ENCODE peak calls at places on chromosomes 13 and 19, in seven cellular contexts. One of them, this sample, is unnamed.
A peak's percentile ranks its signal among the peaks of the same experiment; 100 is the strongest.

GRCh38 chr13:98693756-98694155 is 58.7 kb downstream of the SLC15A1 start:
- DNase-seq in IMR-90: no peak
- DNase-seq in H9: no peak
- DNase-seq in neuronal stem cell: no peak
- DNase-seq in mesendoderm: peak; percentile 15
- DNase-seq in mesenchymal stem cell: no peak
- DNase-seq in H1: no peak
- DNase-seq in this sample: no peak

GRCh38 chr13:99421758-99422555 is 79.3 kb upstream of the TM9SF2 start:
- DNase-seq in IMR-90: no peak
- DNase-seq in H9: no peak
- DNase-seq in neuronal stem cell: no peak
- DNase-seq in mesendoderm: no peak
- DNase-seq in mesenchymal stem cell: no peak
- DNase-seq in H1: no peak
- DNase-seq in this sample: no peak

GRCh38 chr13:43730642-43731041 is 56.1 kb downstream of the ENOX1 start:
- DNase-seq in IMR-90: peak; percentile 80
- DNase-seq in H9: no peak
- DNase-seq in neuronal stem cell: no peak
- DNase-seq in mesendoderm: no peak
- DNase-seq in mesenchymal stem cell: peak; percentile 85
- DNase-seq in H1: no peak
- DNase-seq in this sample: no peak

GRCh38 chr19:2750739-2751437 is 11.1 kb upstream of the SLC39A3 start:
- DNase-seq in IMR-90: no peak
- DNase-seq in H9: no peak
- DNase-seq in neuronal stem cell: no peak
- DNase-seq in mesendoderm: no peak
- DNase-seq in mesenchymal stem cell: no peak
- DNase-seq in H1: no peak
- DNase-seq in this sample: no peak

GRCh38 chr19:23698711-23699520 is 11.9 kb upstream of the ZNF675 start:
- DNase-seq in IMR-90: no peak
- DNase-seq in H9: peak; percentile 38
- DNase-seq in neuronal stem cell: no peak
- DNase-seq in mesendoderm: peak; percentile 31
- DNase-seq in mesenchymal stem cell: no peak
- DNase-seq in H1: no peak
- DNase-seq in this sample: peak; percentile 42

GRCh38 chr19:39047076-39047475 is 14.7 kb upstream of the FBXO27 start:
- DNase-seq in IMR-90: no peak
- DNase-seq in H9: no peak
- DNase-seq in neuronal stem cell: no peak
- DNase-seq in mesendoderm: no peak
- DNase-seq in mesenchymal stem cell: no peak
- DNase-seq in H1: no peak
- DNase-seq in this sample: no peak

GRCh38 chr19:58483776-58484175 is 7.6 kb downstream of the ZNF446 start:
- DNase-seq in IMR-90: peak; percentile 17
- DNase-seq in H9: no peak
- DNase-seq in neuronal stem cell: no peak
- DNase-seq in mesendoderm: no peak
- DNase-seq in mesenchymal stem cell: no peak
- DNase-seq in H1: no peak
- DNase-seq in this sample: no peak

GRCh38 chr19:50657222-50657669 is 8.0 kb downstream of the C19orf81 start:
- DNase-seq in IMR-90: no peak
- DNase-seq in H9: no peak
- DNase-seq in neuronal stem cell: no peak
- DNase-seq in mesendoderm: no peak
- DNase-seq in mesenchymal stem cell: no peak
- DNase-seq in H1: no peak
- DNase-seq in this sample: no peak

GRCh38 chr19:30362156-30362754 is 9.9 kb upstream of the ZNF536 start:
- DNase-seq in IMR-90: no peak
- DNase-seq in H9: no peak
- DNase-seq in neuronal stem cell: no peak
- DNase-seq in mesendoderm: peak; percentile 31
- DNase-seq in mesenchymal stem cell: no peak
- DNase-seq in H1: no peak
- DNase-seq in this sample: no peak

GRCh38 chr13:112713517-112714253 is 23.8 kb downstream of the ATP11A start:
- DNase-seq in IMR-90: no peak
- DNase-seq in H9: no peak
- DNase-seq in neuronal stem cell: no peak
- DNase-seq in mesendoderm: no peak
- DNase-seq in mesenchymal stem cell: no peak
- DNase-seq in H1: no peak
- DNase-seq in this sample: no peak

GRCh38 chr19:48896191-48896720 is 2.3 kb downstream of the TULP2 start:
- DNase-seq in IMR-90: no peak
- DNase-seq in H9: peak; percentile 94
- DNase-seq in neuronal stem cell: peak; percentile 53
- DNase-seq in mesendoderm: peak; percentile 75
- DNase-seq in mesenchymal stem cell: no peak
- DNase-seq in H1: peak; percentile 64
- DNase-seq in this sample: no peak

GRCh38 chr13:19169496-19169895 is 12.1 kb downstream of the TUBA3C start:
- DNase-seq in IMR-90: no peak
- DNase-seq in H9: no peak
- DNase-seq in neuronal stem cell: no peak
- DNase-seq in mesendoderm: no peak
- DNase-seq in mesenchymal stem cell: no peak
- DNase-seq in H1: no peak
- DNase-seq in this sample: no peak

GRCh38 chr13:96473463-96474157 is 383.7 kb downstream of the HS6ST3 start:
- DNase-seq in IMR-90: no peak
- DNase-seq in H9: no peak
- DNase-seq in neuronal stem cell: peak; percentile 20
- DNase-seq in mesendoderm: peak; percentile 24
- DNase-seq in mesenchymal stem cell: no peak
- DNase-seq in H1: no peak
- DNase-seq in this sample: no peak

GRCh38 chr13:23709521-23709920 is 139.3 kb downstream of the TNFRSF19 start:
- DNase-seq in IMR-90: peak; percentile 25
- DNase-seq in H9: no peak
- DNase-seq in neuronal stem cell: no peak
- DNase-seq in mesendoderm: peak; percentile 39
- DNase-seq in mesenchymal stem cell: no peak
- DNase-seq in H1: no peak
- DNase-seq in this sample: no peak

GRCh38 chr19:33826521-33826920 is 29.9 kb downstream of the KCTD15 start:
- DNase-seq in IMR-90: no peak
- DNase-seq in H9: no peak
- DNase-seq in neuronal stem cell: no peak
- DNase-seq in mesendoderm: no peak
- DNase-seq in mesenchymal stem cell: no peak
- DNase-seq in H1: no peak
- DNase-seq in this sample: no peak

GRCh38 chr19:56170261-56170660 is 5.5 kb upstream of the GALP start:
- DNase-seq in IMR-90: peak; percentile 43
- DNase-seq in H9: no peak
- DNase-seq in neuronal stem cell: no peak
- DNase-seq in mesendoderm: no peak
- DNase-seq in mesenchymal stem cell: peak; percentile 28
- DNase-seq in H1: no peak
- DNase-seq in this sample: no peak

GRCh38 chr13:112625698-112626097 is 37.7 kb upstream of the TUBGCP3 start:
- DNase-seq in IMR-90: no peak
- DNase-seq in H9: no peak
- DNase-seq in neuronal stem cell: no peak
- DNase-seq in mesendoderm: no peak
- DNase-seq in mesenchymal stem cell: no peak
- DNase-seq in H1: no peak
- DNase-seq in this sample: no peak

GRCh38 chr19:40521276-40521675 is 54.5 kb downstream of the SPTBN4 start:
- DNase-seq in IMR-90: peak; percentile 29
- DNase-seq in H9: no peak
- DNase-seq in neuronal stem cell: no peak
- DNase-seq in mesendoderm: no peak
- DNase-seq in mesenchymal stem cell: peak; percentile 23
- DNase-seq in H1: no peak
- DNase-seq in this sample: peak; percentile 30

GRCh38 chr19:51637362-51637978 is 7.3 kb upstream of the SIGLEC5 start:
- DNase-seq in IMR-90: no peak
- DNase-seq in H9: no peak
- DNase-seq in neuronal stem cell: no peak
- DNase-seq in mesendoderm: peak; percentile 10
- DNase-seq in mesenchymal stem cell: peak; percentile 11
- DNase-seq in H1: no peak
- DNase-seq in this sample: peak; percentile 47

GRCh38 chr13:66222926-66223325 is 1007.2 kb downstream of the PCDH9 start:
- DNase-seq in IMR-90: no peak
- DNase-seq in H9: no peak
- DNase-seq in neuronal stem cell: no peak
- DNase-seq in mesendoderm: no peak
- DNase-seq in mesenchymal stem cell: no peak
- DNase-seq in H1: no peak
- DNase-seq in this sample: no peak

GRCh38 chr19:32173836-32174235 is 171.6 kb upstream of the ZNF507 start:
- DNase-seq in IMR-90: no peak
- DNase-seq in H9: no peak
- DNase-seq in neuronal stem cell: no peak
- DNase-seq in mesendoderm: peak; percentile 8
- DNase-seq in mesenchymal stem cell: no peak
- DNase-seq in H1: no peak
- DNase-seq in this sample: no peak

GRCh38 chr19:42375415-42376176 is 14.5 kb downstream of the CNFN start:
- DNase-seq in IMR-90: no peak
- DNase-seq in H9: no peak
- DNase-seq in neuronal stem cell: no peak
- DNase-seq in mesendoderm: no peak
- DNase-seq in mesenchymal stem cell: no peak
- DNase-seq in H1: no peak
- DNase-seq in this sample: no peak
- H3K4ac ChIP-seq in IMR-90: no peak overlapping the region
- H3K4ac ChIP-seq in H9: no peak overlapping the region
- H3K4ac ChIP-seq in neuronal stem cell: no peak overlapping the region
- H3K4ac ChIP-seq in mesendoderm: no peak overlapping the region
- H3K4ac ChIP-seq in mesenchymal stem cell: no peak overlapping the region
- H3K4ac ChIP-seq in H1: no peak overlapping the region
- H3K4ac ChIP-seq in this sample: no peak overlapping the region

GRCh38 chr13:26562538-26562890 is 5.0 kb downstream of the WASF3 start:
- DNase-seq in IMR-90: peak; percentile 28
- DNase-seq in H9: no peak
- DNase-seq in neuronal stem cell: no peak
- DNase-seq in mesendoderm: peak; percentile 7
- DNase-seq in mesenchymal stem cell: peak; percentile 38
- DNase-seq in H1: no peak
- DNase-seq in this sample: no peak
- H3K4ac ChIP-seq in IMR-90: peak overlapping the region; percentile 96
- H3K4ac ChIP-seq in H9: no peak overlapping the region
- H3K4ac ChIP-seq in neuronal stem cell: no peak overlapping the region
- H3K4ac ChIP-seq in mesendoderm: no peak overlapping the region
- H3K4ac ChIP-seq in mesenchymal stem cell: no peak overlapping the region
- H3K4ac ChIP-seq in H1: no peak overlapping the region
- H3K4ac ChIP-seq in this sample: no peak overlapping the region

GRCh38 chr13:31875134-31875533 is 135.8 kb downstream of the RXFP2 start:
- DNase-seq in IMR-90: no peak
- DNase-seq in H9: no peak
- DNase-seq in neuronal stem cell: no peak
- DNase-seq in mesendoderm: no peak
- DNase-seq in mesenchymal stem cell: no peak
- DNase-seq in H1: no peak
- DNase-seq in this sample: no peak

GRCh38 chr13:31867709-31868108 is 128.4 kb downstream of the RXFP2 start:
- DNase-seq in IMR-90: no peak
- DNase-seq in H9: no peak
- DNase-seq in neuronal stem cell: no peak
- DNase-seq in mesendoderm: no peak
- DNase-seq in mesenchymal stem cell: no peak
- DNase-seq in H1: no peak
- DNase-seq in this sample: no peak

GRCh38 chr13:31866099-31866498 is 126.8 kb downstream of the RXFP2 start:
- DNase-seq in IMR-90: no peak
- DNase-seq in H9: no peak
- DNase-seq in neuronal stem cell: no peak
- DNase-seq in mesendoderm: no peak
- DNase-seq in mesenchymal stem cell: no peak
- DNase-seq in H1: no peak
- DNase-seq in this sample: no peak

GRCh38 chr13:31869582-31869981 is 130.3 kb downstream of the RXFP2 start:
- DNase-seq in IMR-90: no peak
- DNase-seq in H9: no peak
- DNase-seq in neuronal stem cell: no peak
- DNase-seq in mesendoderm: no peak
- DNase-seq in mesenchymal stem cell: no peak
- DNase-seq in H1: no peak
- DNase-seq in this sample: no peak

DNA sequence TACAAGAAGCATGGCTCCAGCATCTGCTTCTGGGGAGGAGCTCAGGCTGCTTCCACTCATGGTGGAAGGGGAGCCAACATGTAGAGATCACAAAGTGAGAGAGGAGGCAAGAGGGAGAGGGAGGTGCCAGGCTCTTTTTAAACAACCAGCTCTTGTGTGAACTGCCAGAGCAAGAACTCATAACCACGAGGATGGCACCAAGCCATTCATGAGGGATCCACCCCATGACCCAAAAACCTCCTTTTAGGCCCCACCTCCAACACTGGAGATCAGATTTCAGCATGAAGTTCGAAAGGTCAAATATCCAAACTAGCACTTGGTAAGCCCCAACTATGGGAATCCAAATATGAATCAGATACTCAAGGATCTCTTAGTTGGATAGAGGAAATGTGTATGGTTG is 131.2 kb downstream of the RXFP2 start:
- DNase-seq in IMR-90: no peak
- DNase-seq in H9: no peak
- DNase-seq in neuronal stem cell: no peak
- DNase-seq in mesendoderm: no peak
- DNase-seq in mesenchymal stem cell: no peak
- DNase-seq in H1: no peak
- DNase-seq in this sample: no peak
- H3K4ac ChIP-seq in IMR-90: no peak overlapping the region
- H3K4ac ChIP-seq in H9: no peak overlapping the region
- H3K4ac ChIP-seq in neuronal stem cell: no peak overlapping the region
- H3K4ac ChIP-seq in mesendoderm: no peak overlapping the region
- H3K4ac ChIP-seq in mesenchymal stem cell: no peak overlapping the region
- H3K4ac ChIP-seq in H1: no peak overlapping the region
- H3K4ac ChIP-seq in this sample: no peak overlapping the region

GRCh38 chr13:33179463-33179862 is 106.1 kb downstream of the STARD13 start:
- DNase-seq in IMR-90: no peak
- DNase-seq in H9: no peak
- DNase-seq in neuronal stem cell: no peak
- DNase-seq in mesendoderm: no peak
- DNase-seq in mesenchymal stem cell: no peak
- DNase-seq in H1: no peak
- DNase-seq in this sample: no peak

GRCh38 chr13:33181264-33181663 is 104.3 kb downstream of the STARD13 start:
- DNase-seq in IMR-90: no peak
- DNase-seq in H9: no peak
- DNase-seq in neuronal stem cell: no peak
- DNase-seq in mesendoderm: no peak
- DNase-seq in mesenchymal stem cell: no peak
- DNase-seq in H1: no peak
- DNase-seq in this sample: no peak

GRCh38 chr13:33182729-33183128 is 102.8 kb downstream of the STARD13 start:
- DNase-seq in IMR-90: no peak
- DNase-seq in H9: no peak
- DNase-seq in neuronal stem cell: no peak
- DNase-seq in mesendoderm: no peak
- DNase-seq in mesenchymal stem cell: no peak
- DNase-seq in H1: no peak
- DNase-seq in this sample: no peak

GRCh38 chr13:33178197-33178699 is 107.3 kb downstream of the STARD13 start:
- DNase-seq in IMR-90: no peak
- DNase-seq in H9: no peak
- DNase-seq in neuronal stem cell: no peak
- DNase-seq in mesendoderm: no peak
- DNase-seq in mesenchymal stem cell: no peak
- DNase-seq in H1: no peak
- DNase-seq in this sample: no peak

GRCh38 chr13:33180009-33180804 is 105.3 kb downstream of the STARD13 start:
- DNase-seq in IMR-90: no peak
- DNase-seq in H9: no peak
- DNase-seq in neuronal stem cell: no peak
- DNase-seq in mesendoderm: peak; percentile 36
- DNase-seq in mesenchymal stem cell: no peak
- DNase-seq in H1: no peak
- DNase-seq in this sample: no peak
- H3K4ac ChIP-seq in IMR-90: no peak overlapping the region
- H3K4ac ChIP-seq in H9: no peak overlapping the region
- H3K4ac ChIP-seq in neuronal stem cell: no peak overlapping the region
- H3K4ac ChIP-seq in mesendoderm: no peak overlapping the region
- H3K4ac ChIP-seq in mesenchymal stem cell: no peak overlapping the region
- H3K4ac ChIP-seq in H1: no peak overlapping the region
- H3K4ac ChIP-seq in this sample: no peak overlapping the region